ENCODE peak calls at places on chromosomes 6 and 20, in five cellular contexts. G is tibial nerve, U is tibial artery, I is SK-N-SH, K is gastrocnemius medialis. V is an unnamed sample. For H3K27me3, the result is how much of the 10 kb centered on the place peaks cover.

GRCh38 chr20:860891-861290 is 27.4 kb downstream of the FAM110A start:
- DNase-seq in G (no peak), U (no peak), I (no peak), K (no peak), V (no peak)

GRCh38 chr6:136587527-136587926 is 37.3 kb upstream of the MAP7 start:
- DNase-seq in G (no peak), U (no peak), I (no peak), K (no peak), V (no peak)

GRCh38 chr6:2526766-2527165 is 224.0 kb downstream of the MYLK4 start:
- DNase-seq in G (no peak), U (no peak), I (no peak), K (no peak), V (no peak)

GRCh38 chr6:26554669-26555504 is 16.7 kb downstream of the HMGN4 start:
- DNase-seq in G (no peak), U (no peak), I (no peak), K (no peak), V (no peak)

GRCh38 chr6:121748376-121748775 is 312.9 kb downstream of the GJA1 start:
- DNase-seq in G (no peak), U (no peak), I (no peak), K (no peak), V (no peak)

GRCh38 chr20:57097245-57097935 is 169.1 kb downstream of the BMP7 start:
- DNase-seq in G (no peak), U (no peak), I (no peak), K (no peak), V (peak)

GRCh38 chr20:58228484-58229197 is at the start of gene ANKRD60:
- DNase-seq in G (no peak), U (no peak), I (peak), K (no peak), V (no peak)

GRCh38 chr20:54347216-54347833 is 128.1 kb upstream of the DOK5 start:
- DNase-seq in G (no peak), U (no peak), I (no peak), K (no peak), V (no peak)

GRCh38 chr6:147022041-147022440 is 182.2 kb upstream of the STXBP5 start:
- DNase-seq in G (no peak), U (no peak), I (no peak), K (no peak), V (no peak)

GRCh38 chr20:25050082-25050481 is 7.9 kb downstream of the ACSS1 start:
- DNase-seq in G (no peak), U (no peak), I (no peak), K (no peak), V (no peak)
- H3K4me3 ChIP-seq in G (no peak), U (no peak), I (no peak), K (no peak), V (no peak)

DNA sequence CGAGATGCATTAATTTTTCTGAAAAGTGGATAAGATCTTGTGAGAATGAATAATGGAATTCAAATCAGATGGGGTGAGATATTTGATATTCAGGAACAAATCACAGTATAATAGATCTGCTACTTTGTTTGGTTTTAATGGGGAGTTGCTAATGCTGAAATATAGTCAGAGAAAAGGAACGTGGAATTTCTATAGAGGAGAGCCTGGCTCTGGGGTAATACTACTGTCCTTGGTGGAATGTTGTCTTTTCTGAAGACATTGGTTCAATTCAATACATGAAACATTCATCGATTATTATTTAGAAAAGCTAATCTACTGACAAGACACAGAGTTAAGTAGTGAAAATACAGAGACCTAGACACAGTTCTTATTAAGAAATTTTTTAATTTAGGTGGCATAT is 108.6 kb downstream of the ESR1 start:
- DNase-seq in G (no peak), U (no peak), I (no peak), K (no peak), V (no peak)
- H3K27me3 ChIP-seq in G (under half), U (under half), I (under half), K (under half), V (under half)

GRCh38 chr6:145069966-145070365 is 665.4 kb downstream of the EPM2A start:
- DNase-seq in G (no peak), U (no peak), I (no peak), K (no peak), V (no peak)
- TF ChIP-seq CTCF in G (no peak), U (no peak), I (no peak), K (no peak), V (no peak)

GRCh38 chr20:32832664-32833063 is 12.9 kb downstream of the MAPRE1 start:
- DNase-seq in G (no peak), U (no peak), I (no peak), K (no peak), V (no peak)
- H3K4me3 ChIP-seq in G (no peak), U (no peak), I (no peak), K (no peak), V (no peak)

DNA sequence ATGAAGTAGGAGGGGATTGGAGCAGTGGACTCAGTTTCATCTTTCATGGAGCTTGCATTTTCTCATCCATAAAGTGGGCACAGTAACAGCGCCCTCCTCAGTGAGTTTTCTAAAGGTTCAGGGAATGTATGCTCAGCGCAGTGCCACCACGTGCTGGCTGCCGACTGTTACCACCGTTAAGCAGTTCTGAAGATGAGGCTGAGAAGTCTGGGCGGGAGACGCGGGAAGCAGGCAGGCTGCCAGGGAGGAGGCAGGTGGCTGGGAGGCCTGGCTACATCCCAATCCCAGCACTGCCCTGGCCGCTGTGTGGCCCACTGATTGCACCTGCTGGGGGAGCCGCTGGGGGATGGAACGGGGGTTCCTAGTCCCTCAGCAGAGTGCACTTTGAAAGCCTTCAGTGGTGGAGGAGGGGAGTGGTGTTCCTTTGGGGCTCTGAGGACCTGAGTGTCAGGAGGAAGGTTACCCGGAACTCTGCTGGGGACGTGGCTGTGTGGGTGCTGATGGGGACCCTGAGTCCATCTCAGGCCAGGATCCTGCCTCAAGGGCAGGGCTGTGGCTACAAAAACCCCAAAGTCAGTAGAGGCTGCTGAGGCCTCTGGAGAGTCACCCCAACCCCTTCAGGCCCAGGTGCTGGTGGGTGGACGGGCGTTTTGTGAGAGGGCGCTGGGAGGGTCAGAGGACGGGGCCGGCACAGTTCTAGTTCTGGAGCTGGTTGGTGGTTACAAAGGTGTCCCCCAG is 28.0 kb upstream of the PHACTR3 start:
- DNase-seq in G (no peak), U (no peak), I (peak), K (no peak), V (no peak)
- H3K27me3 ChIP-seq in G (half or more), U (under half), I (under half), K (under half), V (under half)

GRCh38 chr6:32393660-32394420 is 13.1 kb downstream of the BTNL2 start:
- DNase-seq in G (no peak), U (peak), I (no peak), K (no peak), V (peak)
- TF ChIP-seq CTCF in G (no peak), U (no peak), I (no peak), K (no peak), V (no peak)

V was measured in heart left ventricle.